ENCODE peak calls at places on chromosomes 6 and 20, in five cellular contexts. F, Y, U, Q and N are unnamed samples.

GRCh38 chr20:40262219-40262618 is 426.8 kb downstream of the MAFB start:
- DNase-seq in F (no peak), Y (peak; percentile 50), U (no peak), Q (no peak), N (no peak)

GRCh38 chr6:44594471-44594870 is 207.0 kb downstream of the CDC5L start:
- DNase-seq in F (no peak), Y (no peak), U (no peak), Q (no peak), N (no peak)

GRCh38 chr20:12086359-12086758 is 168.7 kb downstream of the BTBD3 start:
- DNase-seq in F (no peak), Y (no peak), U (no peak), Q (no peak), N (no peak)

GRCh38 chr20:24164360-24164759 is 175.8 kb upstream of the GGTLC1 start:
- DNase-seq in F (peak; percentile 9), Y (peak; percentile 45), U (no peak), Q (peak; percentile 34), N (peak; percentile 54)

GRCh38 chr20:35111141-35111888 is 18.7 kb upstream of the TRPC4AP start:
- DNase-seq in F (no peak), Y (peak; percentile 83), U (peak; percentile 90), Q (no peak), N (no peak)

GRCh38 chr6:113464959-113465358 is 392.2 kb upstream of the MARCKS start:
- DNase-seq in F (no peak), Y (peak; percentile 77), U (peak; percentile 86), Q (no peak), N (no peak)

GRCh38 chr6:166277892-166278578 is 30.2 kb downstream of the PRR18 start:
- DNase-seq in F (no peak), Y (no peak), U (no peak), Q (no peak), N (no peak)

GRCh38 chr20:62840244-62841197 is 21.1 kb downstream of the TCFL5 start:
- DNase-seq in F (no peak), Y (no peak), U (no peak), Q (no peak), N (no peak)

GRCh38 chr6:32340242-32340641 is 31.5 kb downstream of the TSBP1 start:
- DNase-seq in F (no peak), Y (no peak), U (no peak), Q (no peak), N (no peak)

GRCh38 chr20:19993937-19994667 is 23.1 kb upstream of the NAA20 start:
- DNase-seq in F (no peak), Y (peak; percentile 84), U (peak; percentile 82), Q (no peak), N (no peak)

GRCh38 chr6:6694368-6694780 is 105.9 kb downstream of the LY86 start:
- DNase-seq in F (no peak), Y (no peak), U (no peak), Q (no peak), N (no peak)

GRCh38 chr6:50952092-50952932 is 133.6 kb downstream of the TFAP2B start:
- DNase-seq in F (no peak), Y (no peak), U (no peak), Q (no peak), N (no peak)

GRCh38 chr20:8449120-8449519 is 317.1 kb downstream of the PLCB1 start:
- DNase-seq in F (no peak), Y (peak; percentile 7), U (peak; percentile 13), Q (no peak), N (no peak)

GRCh38 chr20:35311409-35311808 is 19.2 kb upstream of the FAM83C start:
- DNase-seq in F (no peak), Y (peak; percentile 44), U (peak; percentile 67), Q (no peak), N (no peak)

GRCh38 chr6:139538366-139538765 is 163.9 kb upstream of the CITED2 start:
- DNase-seq in F (no peak), Y (peak; percentile 99), U (no peak), Q (no peak), N (no peak)

GRCh38 chr6:159914565-159914923 is 23.8 kb downstream of the MAS1 start:
- DNase-seq in F (no peak), Y (no peak), U (no peak), Q (no peak), N (no peak)

GRCh38 chr6:20856681-20857288 is 322.5 kb downstream of the CDKAL1 start:
- DNase-seq in F (no peak), Y (no peak), U (no peak), Q (no peak), N (no peak)

GRCh38 chr6:84018453-84019061 is 15.0 kb upstream of the MRAP2 start:
- DNase-seq in F (no peak), Y (no peak), U (no peak), Q (no peak), N (no peak)

GRCh38 chr6:147080215-147080614 is 124.0 kb upstream of the STXBP5 start:
- DNase-seq in F (no peak), Y (no peak), U (no peak), Q (no peak), N (no peak)

GRCh38 chr20:61442075-61442670 is 190.1 kb downstream of the CDH4 start:
- DNase-seq in F (no peak), Y (no peak), U (peak; percentile 13), Q (no peak), N (peak; percentile 47)

GRCh38 chr6:113458368-113459010 is 398.7 kb upstream of the MARCKS start:
- DNase-seq in F (no peak), Y (peak; percentile 79), U (peak; percentile 50), Q (no peak), N (no peak)

GRCh38 chr6:1311400-1312192 is at the start of gene FOXQ1:
- DNase-seq in F (no peak), Y (no peak), U (peak; percentile 51), Q (no peak), N (peak; percentile 98)

GRCh38 chr6:146913842-146914562 is 290.2 kb upstream of the STXBP5 start:
- DNase-seq in F (no peak), Y (peak; percentile 97), U (peak; percentile 99), Q (peak; percentile 31), N (peak; percentile 48)

GRCh38 chr6:131761061-131761761 is 46.6 kb upstream of the ENPP1 start:
- DNase-seq in F (no peak), Y (peak; percentile 20), U (peak; percentile 69), Q (no peak), N (no peak)

GRCh38 chr20:10059006-10059405 is 24.2 kb downstream of the ANKEF1 start:
- DNase-seq in F (no peak), Y (no peak), U (no peak), Q (no peak), N (no peak)

GRCh38 chr6:168133186-168133585 is 54.2 kb upstream of the FRMD1 start:
- DNase-seq in F (no peak), Y (peak; percentile 34), U (peak; percentile 62), Q (no peak), N (no peak)

GRCh38 chr6:134714679-134715078 is 235.2 kb downstream of the ALDH8A1 start:
- DNase-seq in F (no peak), Y (peak; percentile 96), U (peak; percentile 26), Q (no peak), N (no peak)

GRCh38 chr20:58146761-58147160 is 81.7 kb downstream of the ANKRD60 start:
- DNase-seq in F (no peak), Y (no peak), U (no peak), Q (no peak), N (no peak)

GRCh38 chr6:34568341-34568680 is 12.2 kb upstream of the SPDEF start:
- DNase-seq in F (no peak), Y (no peak), U (no peak), Q (no peak), N (no peak)

GRCh38 chr6:8108759-8109539 is 6.6 kb upstream of the EEF1E1 start:
- DNase-seq in F (no peak), Y (peak; percentile 56), U (no peak), Q (no peak), N (no peak)

GRCh38 chr6:135583256-135583758 is 85.8 kb upstream of the AHI1 start:
- DNase-seq in F (no peak), Y (no peak), U (peak; percentile 53), Q (no peak), N (no peak)

GRCh38 chr6:36368921-36369880 is 18.3 kb downstream of the ETV7 start:
- DNase-seq in F (no peak), Y (no peak), U (peak; percentile 87), Q (no peak), N (no peak)

GRCh38 chr6:61649845-61650244 is 636.2 kb downstream of the KHDRBS2 start:
- DNase-seq in F (no peak), Y (no peak), U (no peak), Q (no peak), N (no peak)

GRCh38 chr6:158413028-158413427 is 100.8 kb downstream of the TULP4 start:
- DNase-seq in F (no peak), Y (no peak), U (no peak), Q (no peak), N (no peak)

GRCh38 chr6:161048636-161049035 is 57.1 kb downstream of the MAP3K4 start:
- DNase-seq in F (no peak), Y (no peak), U (peak; percentile 20), Q (no peak), N (no peak)

GRCh38 chr6:126661646-126662045 is 321.7 kb downstream of the CENPW start:
- DNase-seq in F (no peak), Y (peak; percentile 1), U (peak; percentile 77), Q (no peak), N (no peak)

GRCh38 chr6:90859056-90859455 is 272.2 kb upstream of the MAP3K7 start:
- DNase-seq in F (no peak), Y (no peak), U (no peak), Q (no peak), N (no peak)

GRCh38 chr6:81465859-81466258 is 286.6 kb downstream of the TENT5A start:
- DNase-seq in F (no peak), Y (peak; percentile 20), U (peak; percentile 37), Q (no peak), N (peak; percentile 30)